ENCODE peak calls at places on chromosome 1, in seven cellular contexts. P is neural progenitor cell, N is GM23338, B is PC-3, K is HCT116, R is hepatocyte, D is GM23248. J is an unnamed sample.

GRCh38 chr1:180181048-180181447 is 26.4 kb downstream of the QSOX1 start:
- DNase-seq in P (peak), N (peak), B (peak), K (no peak), R (peak), D (peak), J (no peak)

GRCh38 chr1:98963359-98963758 is 41.3 kb downstream of the PLPPR5 start:
- DNase-seq in P (no peak), N (no peak), B (no peak), K (no peak), R (no peak), D (peak), J (peak)

GRCh38 chr1:222739929-222740328 is 2.9 kb downstream of the FAM177B start:
- DNase-seq in P (no peak), N (no peak), B (no peak), K (no peak), R (no peak), D (no peak), J (no peak)

GRCh38 chr1:43256675-43257570 is 12.9 kb upstream of the TMEM125 start:
- DNase-seq in P (no peak), N (no peak), B (no peak), K (no peak), R (no peak), D (no peak), J (no peak)

GRCh38 chr1:50955116-50955515 is 5.0 kb downstream of the FAF1 start:
- DNase-seq in P (no peak), N (no peak), B (no peak), K (no peak), R (no peak), D (no peak), J (peak)

GRCh38 chr1:155219592-155220031 is 11.1 kb downstream of the MTX1 start:
- DNase-seq in P (peak), N (peak), B (no peak), K (no peak), R (peak), D (no peak), J (no peak)

GRCh38 chr1:4306559-4307467 is 347.6 kb upstream of the AJAP1 start:
- DNase-seq in P (no peak), N (no peak), B (no peak), K (no peak), R (no peak), D (no peak), J (no peak)

GRCh38 chr1:214453109-214453722 is 98.2 kb downstream of the PTPN14 start:
- DNase-seq in P (no peak), N (no peak), B (peak), K (no peak), R (no peak), D (peak), J (peak)

GRCh38 chr1:66996018-66996682 is 57.8 kb downstream of the SLC35D1 start:
- DNase-seq in P (peak), N (peak), B (peak), K (peak), R (peak), D (peak), J (peak)

GRCh38 chr1:108609483-108610066 is 49.7 kb downstream of the EEIG2 start:
- DNase-seq in P (peak), N (no peak), B (no peak), K (no peak), R (no peak), D (no peak), J (no peak)

GRCh38 chr1:237814319-237814924 is 76.3 kb downstream of the ZP4 start:
- DNase-seq in P (peak), N (peak), B (peak), K (no peak), R (peak), D (peak), J (no peak)

DNA sequence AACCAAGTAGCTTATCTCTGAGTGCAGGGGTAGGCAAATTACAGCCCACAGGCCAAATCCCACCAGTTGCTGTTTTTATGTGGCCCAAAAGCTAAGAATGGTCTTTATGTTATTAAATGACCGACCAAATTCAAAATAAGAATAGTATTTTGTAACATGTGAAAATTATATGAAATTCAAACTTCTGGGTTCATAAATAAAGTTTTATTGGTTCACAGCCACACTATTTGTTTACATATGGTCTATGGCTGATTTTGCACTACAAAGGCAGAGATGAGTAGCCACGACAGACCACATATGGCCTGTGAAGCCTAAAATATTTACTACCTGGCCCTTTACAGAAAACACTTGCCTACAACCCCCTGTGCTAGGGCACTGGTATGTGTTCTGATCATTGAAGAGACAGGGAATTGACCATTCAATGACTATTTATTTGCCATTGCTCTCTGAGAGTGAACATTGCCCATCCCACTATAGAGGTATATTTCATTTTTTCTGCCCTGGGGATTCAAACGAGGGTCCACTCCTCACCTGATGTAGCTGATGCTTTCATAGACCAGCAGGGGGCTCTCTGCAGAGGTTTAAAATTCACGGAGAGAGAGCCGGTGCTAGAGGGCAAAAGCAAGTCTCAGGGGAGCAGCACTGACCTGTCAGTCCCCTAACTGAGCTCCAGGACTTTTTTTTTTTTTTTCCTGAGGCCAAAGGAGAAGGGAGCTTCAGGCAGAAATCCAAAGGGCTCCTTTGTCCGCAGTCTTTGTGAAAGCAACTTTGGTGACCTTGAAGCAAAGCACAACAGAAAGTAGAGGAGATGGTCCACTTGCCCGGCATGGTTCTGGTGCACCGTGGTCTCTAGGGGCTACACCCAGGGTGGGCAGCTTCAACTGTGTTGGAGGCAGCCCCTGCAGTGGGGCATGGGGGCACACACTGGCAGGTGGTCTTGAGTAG is 7.3 kb upstream of the GNL2 start:
- DNase-seq in P (peak), N (peak), B (peak), K (no peak), R (peak), D (peak), J (no peak)
- H3K4me2 ChIP-seq in P (no peak), N (no peak), B (no peak), K (peak), R (no peak), D (no peak), J (no peak)

GRCh38 chr1:110672001-110672752 is 2.6 kb downstream of the KCNA3 start:
- DNase-seq in P (peak), N (peak), B (no peak), K (no peak), R (no peak), D (peak), J (no peak)

GRCh38 chr1:110672753-110673108 is 2.0 kb downstream of the KCNA3 start:
- DNase-seq in P (no peak), N (no peak), B (no peak), K (no peak), R (no peak), D (no peak), J (no peak)

GRCh38 chr1:110673197-110673701 is 1.5 kb downstream of the KCNA3 start:
- DNase-seq in P (no peak), N (peak), B (no peak), K (no peak), R (no peak), D (no peak), J (no peak)

GRCh38 chr1:110673805-110674336 is 869 bp downstream of the KCNA3 start:
- DNase-seq in P (no peak), N (no peak), B (no peak), K (no peak), R (no peak), D (no peak), J (no peak)

GRCh38 chr1:110671323-110671722 is 3.4 kb downstream of the KCNA3 start:
- DNase-seq in P (no peak), N (no peak), B (no peak), K (no peak), R (no peak), D (no peak), J (no peak)
- H3K4me3 ChIP-seq in P (no peak), N (no peak), B (no peak), K (no peak), R (no peak), D (no peak), J (no peak)

DNA sequence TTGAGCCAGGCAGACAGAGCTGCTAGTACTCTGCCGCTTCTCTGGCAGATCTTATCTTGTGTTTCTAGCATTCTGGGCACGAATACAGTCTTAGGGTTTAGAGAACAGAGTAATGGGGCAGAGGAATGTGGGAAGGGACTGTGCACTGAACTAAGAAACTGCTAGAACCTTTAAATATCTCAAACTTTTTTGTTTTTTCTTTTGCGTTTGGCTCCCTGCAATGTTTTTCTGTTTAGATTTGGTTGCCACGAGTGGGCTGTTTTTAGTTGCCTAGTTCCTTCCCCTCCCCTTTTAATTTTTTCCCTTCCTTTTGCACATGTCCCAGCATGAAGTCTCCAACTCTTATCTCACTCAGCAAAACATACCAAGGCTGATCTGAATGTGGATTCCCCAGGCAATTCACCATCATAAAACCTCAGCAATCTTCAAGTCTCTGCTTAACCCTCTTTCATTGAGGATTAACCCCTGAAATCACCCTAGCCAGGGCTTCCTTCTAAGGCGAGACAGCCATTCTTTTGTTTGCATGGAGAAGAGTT is 3.1 kb upstream of the ATF3 start:
- DNase-seq in P (peak), N (no peak), B (no peak), K (no peak), R (no peak), D (peak), J (peak)
- TF ChIP-seq EZH2 in P (no peak), N (no peak), B (no peak), K (no peak), R (no peak), D (no peak), J (peak)

DNA sequence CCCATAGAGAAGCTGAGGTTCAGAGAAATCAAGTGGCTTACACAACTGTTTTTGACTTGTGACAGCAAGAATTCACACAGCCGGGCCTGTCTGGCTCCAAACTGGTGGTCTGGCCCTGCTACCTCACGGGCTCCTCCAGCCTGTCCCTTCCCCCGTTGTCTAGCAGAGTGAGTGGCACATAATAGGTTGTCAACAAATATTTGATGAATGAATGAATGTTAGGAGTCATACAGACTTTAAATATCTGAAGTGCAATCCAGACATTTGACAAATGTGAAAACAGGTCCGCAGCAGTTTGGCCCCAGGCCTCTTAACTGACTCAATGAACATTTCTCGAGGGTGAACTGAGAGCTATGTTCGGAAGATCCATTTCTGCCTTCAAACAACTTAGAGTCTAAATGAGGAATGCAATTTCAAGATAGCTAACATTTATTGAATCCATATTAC is 1.1 kb upstream of the RHOC start:
- DNase-seq in P (no peak), N (no peak), B (no peak), K (no peak), R (no peak), D (no peak), J (no peak)
- H3K4me2 ChIP-seq in P (peak), N (peak), B (peak), K (peak), R (peak), D (peak), J (peak)

GRCh38 chr1:179126338-179127060 is 44.6 kb downstream of the TOR3A start:
- DNase-seq in P (no peak), N (no peak), B (no peak), K (no peak), R (no peak), D (no peak), J (peak)

GRCh38 chr1:179124866-179125265 is 43.0 kb downstream of the TOR3A start:
- DNase-seq in P (no peak), N (no peak), B (peak), K (no peak), R (no peak), D (peak), J (peak)

GRCh38 chr1:179127163-179127895 is 45.5 kb downstream of the TOR3A start:
- DNase-seq in P (no peak), N (no peak), B (peak), K (no peak), R (no peak), D (peak), J (peak)

GRCh38 chr1:179128520-179128919 is 46.6 kb downstream of the TOR3A start:
- DNase-seq in P (no peak), N (no peak), B (peak), K (no peak), R (no peak), D (no peak), J (no peak)

GRCh38 chr1:179129702-179130473 is 48.0 kb downstream of the TOR3A start:
- DNase-seq in P (no peak), N (no peak), B (no peak), K (no peak), R (no peak), D (peak), J (no peak)
- H3K4me3 ChIP-seq in P (no peak), N (no peak), B (no peak), K (peak), R (no peak), D (peak), J (peak)

DNA sequence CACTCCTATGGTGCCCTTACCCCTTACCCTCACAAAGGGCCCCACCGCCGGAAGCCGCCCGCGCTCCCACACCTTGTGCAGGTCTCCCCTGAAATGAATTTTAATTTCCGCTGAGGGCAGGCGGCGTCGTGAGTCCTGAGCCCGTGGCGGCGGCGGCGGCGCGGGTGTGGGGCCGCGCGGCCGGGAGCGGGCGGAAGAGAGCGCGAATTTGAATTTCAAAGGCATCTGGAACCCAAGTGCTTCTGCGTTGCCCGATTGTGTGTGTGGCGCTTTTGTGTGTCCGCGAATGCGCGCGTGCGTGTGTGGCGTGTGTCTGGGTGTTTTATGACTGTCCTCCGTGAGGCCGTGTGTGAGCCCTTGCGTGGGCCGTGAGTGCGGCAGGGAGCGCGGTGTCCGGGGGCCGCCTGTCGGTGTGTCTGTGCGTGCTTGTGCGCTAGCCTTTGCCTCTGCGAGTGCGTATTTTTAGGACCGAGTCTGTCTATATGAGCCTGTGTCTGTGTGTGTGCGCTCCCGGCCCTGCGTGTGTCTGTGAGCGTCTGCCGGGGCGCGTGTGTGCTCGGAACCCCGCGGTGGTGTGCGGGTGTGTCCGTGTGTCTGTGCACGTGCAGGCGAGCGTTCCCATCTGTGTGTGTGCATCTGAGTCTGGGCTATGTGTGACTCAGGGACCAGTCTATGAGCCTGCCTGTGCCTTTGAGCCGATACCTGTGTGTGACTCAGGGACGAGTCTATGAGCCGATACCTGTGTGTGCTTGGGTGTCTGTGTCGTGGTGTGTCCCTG is 7.9 kb upstream of the ADGRB2 start:
- DNase-seq in P (peak), N (no peak), B (peak), K (no peak), R (peak), D (peak), J (no peak)
- TF ChIP-seq EZH2 in P (peak), N (peak), B (no peak), K (no peak), R (peak), D (peak), J (peak)

J was measured in astrocyte.